ENCODE peak calls at places on chromosomes 3 and 15, in six cellular contexts. C is H9, A is neuronal stem cell, M is mesenchymal stem cell, V is H1, D is trophoblast cell. S is an unnamed sample.

GRCh38 chr3:71130516-71131384 is 452.8 kb downstream of the FOXP1 start:
- DNase-seq in C (no peak), A (no peak), M (peak), V (no peak), D (no peak), S (peak)

GRCh38 chr15:48759921-48760320 is 50.9 kb downstream of the CEP152 start:
- DNase-seq in C (no peak), A (no peak), M (no peak), V (no peak), D (peak), S (no peak)

GRCh38 chr3:194761384-194761783 is 75.7 kb downstream of the FAM43A start:
- DNase-seq in C (no peak), A (no peak), M (no peak), V (no peak), D (peak), S (no peak)

GRCh38 chr3:13869944-13870343 is 9.9 kb downstream of the WNT7A start:
- DNase-seq in C (no peak), A (no peak), M (no peak), V (no peak), D (no peak), S (no peak)

GRCh38 chr15:78077053-78077859 is at the start of gene TBC1D2B:
- DNase-seq in C (peak), A (peak), M (peak), V (no peak), D (no peak), S (peak)

GRCh38 chr15:93001881-93002280 is 87.1 kb downstream of the RGMA start:
- DNase-seq in C (no peak), A (no peak), M (no peak), V (no peak), D (no peak), S (no peak)

GRCh38 chr3:122993573-122993972 is 34.0 kb downstream of the SEMA5B start:
- DNase-seq in C (no peak), A (no peak), M (no peak), V (no peak), D (no peak), S (no peak)

GRCh38 chr15:61264986-61265385 is 35.9 kb upstream of the RORA start:
- DNase-seq in C (no peak), A (no peak), M (no peak), V (no peak), D (no peak), S (no peak)

GRCh38 chr15:40900256-40901052 is 6.2 kb downstream of the VPS18 start:
- DNase-seq in C (no peak), A (no peak), M (no peak), V (no peak), D (no peak), S (no peak)

GRCh38 chr3:126522363-126522788 is 1.6 kb upstream of the CHST13 start:
- DNase-seq in C (peak), A (peak), M (peak), V (no peak), D (peak), S (peak)

GRCh38 chr15:36808401-36809160 is 229.2 kb downstream of the CDIN1 start:
- DNase-seq in C (no peak), A (no peak), M (no peak), V (no peak), D (no peak), S (peak)

GRCh38 chr15:96252148-96252547 is 78.4 kb upstream of the NR2F2 start:
- DNase-seq in C (no peak), A (no peak), M (no peak), V (no peak), D (peak), S (no peak)

GRCh38 chr3:142239421-142239820 is 14.0 kb upstream of the GK5 start:
- DNase-seq in C (no peak), A (no peak), M (no peak), V (no peak), D (no peak), S (no peak)

GRCh38 chr3:175288616-175289015 is 429.5 kb downstream of the NAALADL2 start:
- DNase-seq in C (no peak), A (no peak), M (no peak), V (no peak), D (no peak), S (peak)

GRCh38 chr15:98525625-98526024 is 122.7 kb upstream of the IGF1R start:
- DNase-seq in C (no peak), A (no peak), M (no peak), V (no peak), D (no peak), S (no peak)

GRCh38 chr3:52248816-52249547 is 3.4 kb downstream of the PPM1M start:
- DNase-seq in C (peak), A (no peak), M (no peak), V (no peak), D (no peak), S (no peak)

GRCh38 chr3:114223146-114223545 is 14.2 kb downstream of the ZNF80 start:
- DNase-seq in C (no peak), A (no peak), M (no peak), V (no peak), D (no peak), S (no peak)

GRCh38 chr3:30549600-30549999 is 56.8 kb upstream of the TGFBR2 start:
- DNase-seq in C (peak), A (peak), M (no peak), V (peak), D (no peak), S (no peak)

GRCh38 chr3:45224824-45225464 is 1.1 kb downstream of the TMEM158 start:
- DNase-seq in C (peak), A (peak), M (peak), V (peak), D (peak), S (peak)

GRCh38 chr3:169478566-169479313 is 184.8 kb downstream of the MECOM start:
- DNase-seq in C (no peak), A (no peak), M (peak), V (no peak), D (peak), S (peak)

GRCh38 chr3:64084640-64085039 is 61.3 kb upstream of the PSMD6 start:
- DNase-seq in C (no peak), A (no peak), M (peak), V (no peak), D (peak), S (peak)

GRCh38 chr15:74403981-74404563 is 29.7 kb downstream of the SEMA7A start:
- DNase-seq in C (no peak), A (no peak), M (no peak), V (no peak), D (no peak), S (no peak)

GRCh38 chr3:146187334-146187950 is 26.5 kb upstream of the PLOD2 start:
- DNase-seq in C (no peak), A (peak), M (peak), V (no peak), D (no peak), S (peak)

GRCh38 chr3:115287198-115287597 is 140.1 kb upstream of the ZBTB20 start:
- DNase-seq in C (no peak), A (no peak), M (no peak), V (no peak), D (no peak), S (no peak)

GRCh38 chr3:180804871-180805430 is 107.5 kb upstream of the FXR1 start:
- DNase-seq in C (peak), A (peak), M (peak), V (peak), D (no peak), S (peak)

GRCh38 chr15:69021895-69022294 is 7.4 kb downstream of the NOX5 start:
- DNase-seq in C (no peak), A (no peak), M (peak), V (no peak), D (no peak), S (peak)

GRCh38 chr3:86175593-86175992 is 815.4 kb downstream of the VGLL3 start:
- DNase-seq in C (peak), A (no peak), M (no peak), V (peak), D (no peak), S (no peak)

GRCh38 chr15:90201150-90201943 is at the start of gene SEMA4B:
- DNase-seq in C (peak), A (peak), M (peak), V (no peak), D (peak), S (peak)

GRCh38 chr3:169022457-169022856 is 641.1 kb downstream of the MECOM start:
- DNase-seq in C (no peak), A (no peak), M (no peak), V (no peak), D (peak), S (no peak)

GRCh38 chr3:133943639-133944131 is 48.0 kb upstream of the RAB6B start:
- DNase-seq in C (peak), A (no peak), M (peak), V (no peak), D (peak), S (peak)

GRCh38 chr3:169348981-169349942 is 314.2 kb downstream of the MECOM start:
- DNase-seq in C (no peak), A (no peak), M (no peak), V (no peak), D (no peak), S (peak)

GRCh38 chr15:57562220-57562769 is 29.4 kb upstream of the MYZAP start:
- DNase-seq in C (no peak), A (no peak), M (no peak), V (no peak), D (no peak), S (no peak)

GRCh38 chr3:170002829-170003228 is 35.0 kb upstream of the GPR160 start:
- DNase-seq in C (no peak), A (no peak), M (no peak), V (no peak), D (no peak), S (no peak)

GRCh38 chr15:59595434-59595915 is 16.1 kb upstream of the GCNT3 start:
- DNase-seq in C (no peak), A (no peak), M (no peak), V (no peak), D (no peak), S (no peak)

GRCh38 chr15:80547264-80547663 is 143.1 kb downstream of the ARNT2 start:
- DNase-seq in C (no peak), A (no peak), M (peak), V (no peak), D (no peak), S (no peak)
- H4K91ac ChIP-seq in C (no peak), A (no peak), M (no peak), V (no peak), D (no peak), S (peak)

GRCh38 chr3:100419406-100419805 is 18.1 kb downstream of the LNP1 start:
- DNase-seq in C (no peak), A (no peak), M (no peak), V (no peak), D (no peak), S (no peak)

GRCh38 chr3:100416863-100417262 is 15.5 kb downstream of the LNP1 start:
- DNase-seq in C (no peak), A (no peak), M (no peak), V (no peak), D (no peak), S (no peak)

GRCh38 chr3:100413619-100414018 is 12.3 kb downstream of the LNP1 start:
- DNase-seq in C (no peak), A (no peak), M (no peak), V (no peak), D (no peak), S (no peak)

GRCh38 chr3:100412897-100413590 is 11.7 kb downstream of the LNP1 start:
- DNase-seq in C (no peak), A (no peak), M (no peak), V (no peak), D (no peak), S (no peak)

DNA sequence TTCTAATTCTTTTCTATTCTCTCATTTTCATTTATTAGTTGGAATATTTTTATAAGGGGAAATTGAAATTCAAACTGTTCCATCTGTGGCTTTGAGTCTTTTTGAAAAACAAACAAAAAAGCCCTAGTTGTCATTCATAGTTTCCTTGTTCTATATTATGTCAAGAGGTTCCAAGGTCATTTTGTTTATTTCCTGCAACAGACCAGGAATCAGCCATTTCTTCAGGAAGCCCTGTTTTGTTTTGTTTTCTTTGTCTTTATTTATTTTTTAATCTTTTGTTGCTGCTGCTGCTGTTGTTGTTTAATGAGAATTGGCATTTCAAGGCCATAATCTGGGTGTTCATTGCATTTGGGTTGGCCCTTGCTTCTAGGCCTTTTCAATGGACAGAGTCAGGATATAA is 14.8 kb downstream of the LNP1 start:
- DNase-seq in C (no peak), A (no peak), M (no peak), V (no peak), D (no peak), S (no peak)
- H4K91ac ChIP-seq in C (no peak), A (no peak), M (no peak), V (no peak), D (no peak), S (no peak)

GRCh38 chr3:156161172-156161571 is 40.8 kb downstream of the KCNAB1 start:
- DNase-seq in C (no peak), A (no peak), M (no peak), V (no peak), D (no peak), S (peak)

GRCh38 chr3:156158656-156159295 is 38.4 kb downstream of the KCNAB1 start:
- DNase-seq in C (no peak), A (no peak), M (no peak), V (no peak), D (no peak), S (no peak)

DNA sequence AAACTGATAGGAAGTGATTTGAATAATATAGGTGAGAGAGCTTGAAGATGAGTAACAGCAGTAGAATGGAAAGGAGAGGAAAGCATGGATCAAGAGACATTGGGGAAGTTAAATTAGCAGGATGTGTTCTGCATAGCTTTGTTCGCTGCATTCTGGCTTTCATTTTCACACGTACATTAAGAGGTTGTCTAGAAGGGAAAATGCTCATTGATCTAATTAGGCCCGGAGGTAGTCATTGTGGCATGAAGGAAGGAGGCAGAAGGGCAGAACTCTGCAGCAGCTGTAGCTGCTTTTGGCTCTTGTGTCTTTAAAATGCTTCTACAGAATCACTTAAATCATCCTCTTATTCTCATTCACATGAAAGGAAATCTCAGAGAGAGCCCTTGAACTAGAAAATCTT is 40.3 kb downstream of the KCNAB1 start:
- DNase-seq in C (no peak), A (no peak), M (no peak), V (no peak), D (no peak), S (no peak)
- H4K91ac ChIP-seq in C (no peak), A (no peak), M (no peak), V (no peak), D (no peak), S (no peak)

GRCh38 chr3:74420538-74421128 is 193.8 kb downstream of the CNTN3 start:
- DNase-seq in C (no peak), A (no peak), M (no peak), V (no peak), D (no peak), S (no peak)

GRCh38 chr3:74423867-74424266 is 190.6 kb downstream of the CNTN3 start:
- DNase-seq in C (no peak), A (no peak), M (no peak), V (no peak), D (no peak), S (no peak)

DNA sequence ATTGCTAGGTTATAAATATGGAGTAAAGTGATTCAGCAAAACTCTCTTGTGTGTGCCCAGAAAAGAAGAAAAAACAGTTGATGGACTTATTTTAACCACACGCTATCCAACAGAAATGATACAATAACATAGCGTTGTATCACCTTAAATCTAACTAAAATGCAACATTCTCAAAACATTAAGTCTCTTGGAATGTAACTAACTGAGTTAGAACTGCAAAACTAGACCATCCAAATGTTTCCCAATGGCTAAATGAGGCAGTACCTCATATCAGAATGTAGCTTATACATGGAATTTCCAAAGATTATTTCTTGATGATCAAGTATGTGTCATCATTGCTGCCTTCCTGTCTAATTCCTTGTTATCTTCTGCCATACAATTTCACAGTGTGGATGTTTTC is 187.9 kb downstream of the CNTN3 start:
- DNase-seq in C (no peak), A (no peak), M (no peak), V (no peak), D (no peak), S (peak)
- H4K91ac ChIP-seq in C (no peak), A (no peak), M (no peak), V (no peak), D (no peak), S (no peak)

DNA sequence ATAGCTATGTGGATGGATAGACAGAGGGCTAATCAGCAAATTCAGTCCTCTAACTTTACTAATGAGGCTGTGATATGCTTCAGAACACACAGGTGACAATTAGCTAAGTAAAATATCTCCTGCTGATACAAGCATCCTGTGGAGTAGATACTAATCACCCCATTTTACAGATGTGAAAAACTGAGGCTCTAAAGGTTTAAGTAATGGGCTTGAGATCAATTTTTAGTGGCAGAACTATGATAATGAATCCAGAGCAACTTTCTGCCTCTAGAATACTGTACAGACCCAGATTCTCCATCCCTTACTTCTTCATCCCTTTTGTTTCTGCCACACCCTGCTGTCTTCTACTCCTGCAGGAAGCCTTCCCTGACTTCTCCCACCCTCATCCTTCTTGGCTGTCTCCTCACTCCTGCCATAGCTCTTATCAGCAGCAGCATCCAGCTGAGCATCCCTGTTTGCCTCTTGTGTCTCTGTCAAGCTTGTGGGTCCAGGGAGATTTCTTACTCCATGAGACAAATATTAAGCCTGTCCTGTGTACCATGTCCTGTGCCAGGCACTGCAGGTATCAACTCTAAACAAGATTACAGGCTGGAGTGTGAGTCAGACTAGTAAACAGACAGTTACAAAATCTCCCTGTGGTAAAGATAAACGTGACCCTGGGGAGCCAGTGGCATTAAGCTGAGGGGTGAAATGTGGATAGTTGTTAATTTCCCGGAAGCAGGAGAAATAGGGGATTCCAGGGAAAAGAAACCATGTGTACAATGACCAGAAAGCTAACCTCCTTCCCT is 39.2 kb downstream of the SLC6A11 start:
- DNase-seq in C (no peak), A (no peak), M (no peak), V (no peak), D (no peak), S (no peak)
- H4K91ac ChIP-seq in C (no peak), A (no peak), M (no peak), V (no peak), D (no peak), S (no peak)

S was measured in IMR-90.